ENCODE peak calls at places on chromosomes 16 and 17, in four cellular contexts. F, G, X and P are unnamed samples.

GRCh38 chr17:40542562-40543411 is 22.5 kb downstream of the CCR7 start:
- DNase-seq in X (peak), G (no peak), F (peak), P (peak)

GRCh38 chr16:80743772-80744171 is 60.6 kb downstream of the CDYL2 start:
- DNase-seq in F (no peak), X (no peak), G (no peak), P (no peak)

GRCh38 chr17:12342609-12343248 is 322.1 kb downstream of the MAP2K4 start:
- DNase-seq in X (peak), F (no peak), G (no peak), P (no peak)

GRCh38 chr16:81136331-81137011 is 40.3 kb upstream of the GCSH start:
- DNase-seq in F (no peak), X (no peak), G (no peak), P (no peak)

GRCh38 chr17:3683054-3683511 is 12.9 kb downstream of the P2RX5 start:
- DNase-seq in X (no peak), F (no peak), G (no peak), P (no peak)

GRCh38 chr17:76337413-76337777 is 16.3 kb downstream of the PRPSAP1 start:
- DNase-seq in G (no peak), F (no peak), X (no peak), P (no peak)

GRCh38 chr16:57863434-57864160 is 61.3 kb upstream of the KIFC3 start:
- DNase-seq in G (peak), F (peak), X (peak), P (peak)

GRCh38 chr17:32742686-32743538 is 134.0 kb downstream of the MYO1D start:
- DNase-seq in X (no peak), G (no peak), F (no peak), P (no peak)

GRCh38 chr17:77407321-77408277 is 266.8 kb downstream of the SEC14L1 start:
- DNase-seq in X (peak), G (no peak), F (no peak), P (no peak)

GRCh38 chr16:27179500-27180072 is 23.7 kb upstream of the KDM8 start:
- DNase-seq in F (peak), G (peak), X (peak), P (peak)

GRCh38 chr17:36128411-36128978 is 24.9 kb downstream of the CCL4 start:
- DNase-seq in F (no peak), G (no peak), X (no peak), P (no peak)

GRCh38 chr16:67240506-67240905 is 6.8 kb downstream of the FHOD1 start:
- DNase-seq in G (no peak), F (peak), X (no peak), P (no peak)

GRCh38 chr16:10172848-10173655 is 9.2 kb downstream of the GRIN2A start:
- DNase-seq in G (no peak), F (no peak), X (no peak), P (no peak)
- H3K27ac ChIP-seq in G (no peak), F (no peak), X (no peak), P (no peak)

GRCh38 chr17:37134050-37134449 is 185.3 kb downstream of the AATF start:
- DNase-seq in X (no peak), F (no peak), G (no peak), P (no peak)
- TF ChIP-seq CTCF in X (no peak), F (no peak), G (no peak), P (no peak)

GRCh38 chr17:16353702-16354174 is 469 bp upstream of the CENPV start:
- DNase-seq in G (no peak), X (no peak), F (no peak), P (no peak)

GRCh38 chr17:16351831-16352230 is 1.4 kb downstream of the CENPV start:
- DNase-seq in F (no peak), X (no peak), G (no peak), P (no peak)

GRCh38 chr17:16354585-16354984 is 1.3 kb upstream of the CENPV start:
- DNase-seq in X (no peak), F (no peak), G (no peak), P (no peak)

GRCh38 chr17:16352838-16353701 is at the start of gene CENPV:
- DNase-seq in G (peak), F (peak), X (peak), P (peak)

GRCh38 chr17:16352303-16352837 is 899 bp downstream of the CENPV start:
- DNase-seq in F (peak), G (no peak), X (peak), P (no peak)
- TF ChIP-seq POLR2A in F (peak), G (no peak), X (no peak), P (no peak)

DNA sequence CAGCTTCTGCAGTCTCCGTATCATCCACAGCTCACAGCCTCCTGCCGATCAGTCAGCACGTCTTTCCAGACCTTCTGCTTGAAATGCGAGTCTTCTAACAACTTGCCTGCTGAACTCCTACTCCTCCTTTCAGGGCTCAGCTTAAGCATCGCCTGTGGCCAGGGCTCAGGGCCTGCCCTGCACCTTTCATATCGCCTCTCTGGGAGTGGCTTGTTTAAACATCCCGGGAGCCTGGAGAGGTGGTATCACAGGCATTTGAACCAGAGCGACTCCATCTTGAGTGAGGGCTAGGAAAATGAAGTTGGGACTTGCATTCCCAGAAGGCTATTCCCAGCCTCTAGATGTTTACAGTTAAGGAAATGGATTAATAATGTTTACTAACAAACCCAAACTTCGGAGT is 13.9 kb upstream of the CYB561 start:
- DNase-seq in F (no peak), X (no peak), G (no peak), P (no peak)
- H3K27ac ChIP-seq in F (no peak), X (peak), G (no peak), P (no peak)

GRCh38 chr16:3190949-3191353 is 2.9 kb downstream of the OR1F1 start:
- DNase-seq in G (no peak), X (no peak), F (no peak), P (no peak)
- TF ChIP-seq CTCF in G (no peak), X (no peak), F (no peak), P (no peak)